ENCODE peak calls at places on chromosomes 4 and X, in nine cellular contexts. One of them, this sample, is unnamed.

GRCh38 chrX:64204252-64204651 is 1.3 kb downstream of the AMER1 start:
- DNase-seq in DMS153: no peak
- DNase-seq in progenitor cell of endocrine pancreas: no peak
- DNase-seq in HT1080: no peak
- DNase-seq in activated CD8-positive, alpha-beta memory T cell treated with anti-CD3 and anti-CD28 coated beads for 4 hours: no peak
- DNase-seq in ovary: peak; percentile 76
- DNase-seq in esophagus muscularis mucosa: no peak
- DNase-seq in A172: no peak
- DNase-seq in GM04504: no peak
- DNase-seq in this sample: no peak

GRCh38 chr4:100017627-100018310 is 67.7 kb upstream of the H2AZ1 start:
- DNase-seq in DMS153: no peak
- DNase-seq in progenitor cell of endocrine pancreas: no peak
- DNase-seq in HT1080: peak; percentile 11
- DNase-seq in activated CD8-positive, alpha-beta memory T cell treated with anti-CD3 and anti-CD28 coated beads for 4 hours: no peak
- DNase-seq in ovary: no peak
- DNase-seq in esophagus muscularis mucosa: no peak
- DNase-seq in A172: no peak
- DNase-seq in GM04504: no peak
- DNase-seq in this sample: no peak

GRCh38 chr4:112813790-112814189 is 176.8 kb downstream of the LARP7 start:
- DNase-seq in DMS153: no peak
- DNase-seq in progenitor cell of endocrine pancreas: no peak
- DNase-seq in HT1080: peak; percentile 50
- DNase-seq in activated CD8-positive, alpha-beta memory T cell treated with anti-CD3 and anti-CD28 coated beads for 4 hours: no peak
- DNase-seq in ovary: no peak
- DNase-seq in esophagus muscularis mucosa: no peak
- DNase-seq in A172: peak; percentile 37
- DNase-seq in GM04504: peak; percentile 17
- DNase-seq in this sample: peak; percentile 23

GRCh38 chr4:108954880-108955279 is 192.0 kb upstream of the ETNPPL start:
- DNase-seq in DMS153: no peak
- DNase-seq in progenitor cell of endocrine pancreas: no peak
- DNase-seq in HT1080: no peak
- DNase-seq in activated CD8-positive, alpha-beta memory T cell treated with anti-CD3 and anti-CD28 coated beads for 4 hours: no peak
- DNase-seq in ovary: no peak
- DNase-seq in esophagus muscularis mucosa: no peak
- DNase-seq in A172: no peak
- DNase-seq in GM04504: no peak
- DNase-seq in this sample: no peak

GRCh38 chrX:45200741-45201234 is at the start of gene DIPK2B:
- DNase-seq in DMS153: no peak
- DNase-seq in progenitor cell of endocrine pancreas: no peak
- DNase-seq in HT1080: no peak
- DNase-seq in activated CD8-positive, alpha-beta memory T cell treated with anti-CD3 and anti-CD28 coated beads for 4 hours: no peak
- DNase-seq in ovary: no peak
- DNase-seq in esophagus muscularis mucosa: no peak
- DNase-seq in A172: no peak
- DNase-seq in GM04504: no peak
- DNase-seq in this sample: no peak

GRCh38 chr4:46146993-46147392 is 23.1 kb upstream of the GABRG1 start:
- DNase-seq in DMS153: no peak
- DNase-seq in progenitor cell of endocrine pancreas: no peak
- DNase-seq in HT1080: peak; percentile 20
- DNase-seq in activated CD8-positive, alpha-beta memory T cell treated with anti-CD3 and anti-CD28 coated beads for 4 hours: no peak
- DNase-seq in ovary: no peak
- DNase-seq in esophagus muscularis mucosa: no peak
- DNase-seq in A172: no peak
- DNase-seq in GM04504: no peak
- DNase-seq in this sample: no peak

GRCh38 chrX:11351375-11352295 is 58.4 kb downstream of the AMELX start:
- DNase-seq in DMS153: no peak
- DNase-seq in progenitor cell of endocrine pancreas: no peak
- DNase-seq in HT1080: peak; percentile 36
- DNase-seq in activated CD8-positive, alpha-beta memory T cell treated with anti-CD3 and anti-CD28 coated beads for 4 hours: no peak
- DNase-seq in ovary: peak; percentile 55
- DNase-seq in esophagus muscularis mucosa: peak; percentile 92
- DNase-seq in A172: peak; percentile 9
- DNase-seq in GM04504: peak; percentile 86
- DNase-seq in this sample: peak; percentile 27

GRCh38 chrX:51614353-51614752 is 4.4 kb downstream of the CENPVL3 start:
- DNase-seq in DMS153: peak; percentile 2
- DNase-seq in progenitor cell of endocrine pancreas: no peak
- DNase-seq in HT1080: peak; percentile 5
- DNase-seq in activated CD8-positive, alpha-beta memory T cell treated with anti-CD3 and anti-CD28 coated beads for 4 hours: no peak
- DNase-seq in ovary: no peak
- DNase-seq in esophagus muscularis mucosa: no peak
- DNase-seq in A172: peak; percentile 14
- DNase-seq in GM04504: peak; percentile 20
- DNase-seq in this sample: peak; percentile 11

GRCh38 chrX:52574416-52575275 is 57.8 kb upstream of the XAGE1B start:
- DNase-seq in DMS153: no peak
- DNase-seq in progenitor cell of endocrine pancreas: no peak
- DNase-seq in HT1080: peak; percentile 16
- DNase-seq in activated CD8-positive, alpha-beta memory T cell treated with anti-CD3 and anti-CD28 coated beads for 4 hours: no peak
- DNase-seq in ovary: no peak
- DNase-seq in esophagus muscularis mucosa: peak; percentile 4
- DNase-seq in A172: peak; percentile 29
- DNase-seq in GM04504: peak; percentile 12
- DNase-seq in this sample: peak; percentile 24

GRCh38 chr4:4856071-4857000 is 3.1 kb upstream of the MSX1 start:
- DNase-seq in DMS153: no peak
- DNase-seq in progenitor cell of endocrine pancreas: no peak
- DNase-seq in HT1080: no peak
- DNase-seq in activated CD8-positive, alpha-beta memory T cell treated with anti-CD3 and anti-CD28 coated beads for 4 hours: no peak
- DNase-seq in ovary: peak; percentile 35
- DNase-seq in esophagus muscularis mucosa: no peak
- DNase-seq in A172: no peak
- DNase-seq in GM04504: no peak
- DNase-seq in this sample: no peak

GRCh38 chr4:64417974-64418373 is 8.7 kb upstream of the TECRL start:
- DNase-seq in DMS153: no peak
- DNase-seq in progenitor cell of endocrine pancreas: no peak
- DNase-seq in HT1080: peak; percentile 48
- DNase-seq in activated CD8-positive, alpha-beta memory T cell treated with anti-CD3 and anti-CD28 coated beads for 4 hours: no peak
- DNase-seq in ovary: no peak
- DNase-seq in esophagus muscularis mucosa: no peak
- DNase-seq in A172: peak; percentile 31
- DNase-seq in GM04504: no peak
- DNase-seq in this sample: no peak

GRCh38 chr4:177483271-177483670 is 41.0 kb upstream of the AGA start:
- DNase-seq in DMS153: no peak
- DNase-seq in progenitor cell of endocrine pancreas: no peak
- DNase-seq in HT1080: peak; percentile 51
- DNase-seq in activated CD8-positive, alpha-beta memory T cell treated with anti-CD3 and anti-CD28 coated beads for 4 hours: no peak
- DNase-seq in ovary: no peak
- DNase-seq in esophagus muscularis mucosa: no peak
- DNase-seq in A172: no peak
- DNase-seq in GM04504: no peak
- DNase-seq in this sample: no peak

GRCh38 chr4:172726001-172726423 is 442.6 kb upstream of the GALNT7 start:
- DNase-seq in DMS153: no peak
- DNase-seq in progenitor cell of endocrine pancreas: peak; percentile 33
- DNase-seq in HT1080: no peak
- DNase-seq in activated CD8-positive, alpha-beta memory T cell treated with anti-CD3 and anti-CD28 coated beads for 4 hours: no peak
- DNase-seq in ovary: no peak
- DNase-seq in esophagus muscularis mucosa: no peak
- DNase-seq in A172: no peak
- DNase-seq in GM04504: no peak
- DNase-seq in this sample: no peak

This sample was measured in AG09309.